ENCODE peak calls at places on chromosomes 6 and 20, in seven cellular contexts. B, F, S, D, Q, A and O are unnamed samples.
A peak's percentile ranks its signal among the peaks of the same experiment; 100 is the strongest.

GRCh38 chr6:77468939-77469338 is 5.6 kb upstream of the HTR1B start:
- DNase-seq in Q (no peak), D (no peak), S (no peak), A (no peak), B (no peak), F (no peak), O (no peak)

GRCh38 chr20:13029687-13030510 is 21.1 kb downstream of the SPTLC3 start:
- DNase-seq in B (no peak), F (peak; percentile 84), Q (peak; percentile 26), S (no peak), D (no peak), A (no peak), O (no peak)

GRCh38 chr20:63230800-63231268 is 4.9 kb upstream of the BIRC7 start:
- DNase-seq in A (no peak), Q (peak; percentile 57), S (peak; percentile 94), D (peak; percentile 47), B (no peak), F (peak; percentile 60), O (no peak)

GRCh38 chr6:37283268-37283667 is 25.3 kb upstream of the TMEM217 start:
- DNase-seq in S (no peak), D (no peak), B (no peak), A (no peak), Q (no peak), F (peak; percentile 20), O (no peak)

GRCh38 chr6:1821188-1822183 is 211.8 kb downstream of the FOXC1 start:
- DNase-seq in A (no peak), Q (no peak), D (no peak), B (no peak), S (no peak), F (peak; percentile 31), O (no peak)

GRCh38 chr6:13573669-13574110 is 711 bp upstream of the SIRT5 start:
- DNase-seq in B (no peak), Q (peak; percentile 35), A (no peak), D (peak; percentile 32), S (peak; percentile 65), F (peak; percentile 46), O (no peak)

GRCh38 chr6:87237804-87238203 is 82.4 kb downstream of the ZNF292 start:
- DNase-seq in Q (no peak), B (no peak), A (peak; percentile 27), S (peak; percentile 18), D (no peak), F (peak; percentile 45), O (peak; percentile 40)

GRCh38 chr6:74068945-74069570 is 373.1 kb downstream of the CD109 start:
- DNase-seq in Q (no peak), B (no peak), D (no peak), S (no peak), A (no peak), F (peak; percentile 93), O (no peak)

GRCh38 chr20:37727247-37727956 is 33.6 kb downstream of the CTNNBL1 start:
- DNase-seq in S (no peak), Q (no peak), A (no peak), F (no peak), B (no peak), D (no peak), O (peak; percentile 11)

GRCh38 chr6:20211941-20212391 is 303 bp downstream of the MBOAT1 start:
- DNase-seq in S (peak; percentile 73), D (peak; percentile 38), F (no peak), B (no peak), Q (peak; percentile 60), A (no peak), O (peak; percentile 39)

GRCh38 chr6:161413361-161413771 is 139.5 kb upstream of the AGPAT4 start:
- DNase-seq in Q (no peak), D (no peak), F (no peak), B (no peak), A (no peak), S (no peak), O (no peak)

GRCh38 chr20:42277203-42277602 is 659.0 kb upstream of the CHD6 start:
- DNase-seq in D (no peak), S (no peak), B (no peak), F (no peak), A (no peak), Q (no peak), O (no peak)
- TF ChIP-seq CTCF in D (no peak), S (no peak), B (no peak), F (no peak), A (no peak), Q (no peak), O (no peak)

GRCh38 chr20:48893374-48893773 is 28.1 kb upstream of the ARFGEF2 start:
- DNase-seq in F (no peak), S (no peak), Q (no peak), D (no peak), A (no peak), B (no peak), O (no peak)

GRCh38 chr20:48892049-48892470 is 29.5 kb upstream of the ARFGEF2 start:
- DNase-seq in D (no peak), F (no peak), Q (no peak), B (no peak), A (no peak), S (no peak), O (no peak)

GRCh38 chr20:48892849-48893352 is 28.6 kb upstream of the ARFGEF2 start:
- DNase-seq in S (no peak), Q (no peak), B (no peak), F (no peak), A (no peak), D (no peak), O (no peak)

GRCh38 chr20:48889155-48889790 is 32.2 kb upstream of the ARFGEF2 start:
- DNase-seq in S (no peak), F (no peak), A (no peak), Q (no peak), D (no peak), B (no peak), O (peak; percentile 55)

GRCh38 chr20:48891235-48892048 is 30.1 kb upstream of the ARFGEF2 start:
- DNase-seq in S (no peak), B (no peak), F (no peak), D (no peak), A (no peak), Q (no peak), O (no peak)
- TF ChIP-seq CTCF in S (no peak), B (no peak), F (no peak), D (no peak), A (no peak), Q (no peak), O (no peak)

GRCh38 chr6:98839788-98840361 is 5.5 kb downstream of the POU3F2 start:
- DNase-seq in B (no peak), D (no peak), A (no peak), S (peak; percentile 60), Q (no peak), F (peak; percentile 8), O (no peak)
- TF ChIP-seq CTCF in B (peak; percentile 68), D (no peak), A (no peak), S (peak; percentile 76), Q (no peak), F (peak; percentile 29), O (peak; percentile 46)

DNA sequence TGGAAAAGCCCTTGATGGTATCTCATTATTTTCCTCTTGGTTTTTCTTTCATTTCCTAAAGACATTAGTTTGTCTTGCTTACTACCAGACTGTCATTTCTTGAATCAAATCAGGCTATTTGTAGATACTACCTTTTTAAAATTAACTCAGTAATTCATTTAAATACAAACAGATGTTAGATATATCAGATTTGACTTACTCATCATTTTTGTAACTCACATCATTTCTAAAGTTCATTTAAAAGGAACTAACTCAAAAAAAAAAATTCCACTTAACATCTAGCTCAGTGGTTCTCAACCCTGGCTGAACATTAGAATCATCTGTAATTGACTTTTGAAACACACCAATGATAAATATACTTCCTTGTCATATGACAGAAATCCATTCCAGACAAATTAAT is 48.2 kb upstream of the TINAG start:
- DNase-seq in S (no peak), F (no peak), Q (no peak), A (no peak), D (no peak), B (no peak), O (no peak)
- TF ChIP-seq CTCF in S (no peak), F (no peak), Q (no peak), A (no peak), D (no peak), B (no peak), O (no peak)

GRCh38 chr6:46421239-46421638 is 70.0 kb downstream of the RCAN2 start:
- DNase-seq in Q (no peak), B (no peak), S (no peak), F (no peak), A (no peak), D (no peak), O (no peak)
- TF ChIP-seq CTCF in Q (no peak), B (no peak), S (no peak), F (no peak), A (peak; percentile 16), D (no peak), O (no peak)

GRCh38 chr6:149428606-149429005 is 28.5 kb downstream of the SUMO4 start:
- DNase-seq in A (no peak), Q (no peak), F (no peak), D (no peak), S (no peak), B (no peak), O (no peak)

GRCh38 chr6:149433901-149434300 is 33.8 kb downstream of the SUMO4 start:
- DNase-seq in F (no peak), S (no peak), D (no peak), A (no peak), Q (no peak), B (no peak), O (no peak)

GRCh38 chr6:149429427-149430360 is 29.6 kb downstream of the SUMO4 start:
- DNase-seq in D (no peak), B (no peak), Q (no peak), S (no peak), A (no peak), F (no peak), O (no peak)

GRCh38 chr6:149433405-149433804 is 33.3 kb downstream of the SUMO4 start:
- DNase-seq in B (no peak), F (no peak), Q (no peak), A (no peak), S (no peak), D (no peak), O (no peak)

DNA sequence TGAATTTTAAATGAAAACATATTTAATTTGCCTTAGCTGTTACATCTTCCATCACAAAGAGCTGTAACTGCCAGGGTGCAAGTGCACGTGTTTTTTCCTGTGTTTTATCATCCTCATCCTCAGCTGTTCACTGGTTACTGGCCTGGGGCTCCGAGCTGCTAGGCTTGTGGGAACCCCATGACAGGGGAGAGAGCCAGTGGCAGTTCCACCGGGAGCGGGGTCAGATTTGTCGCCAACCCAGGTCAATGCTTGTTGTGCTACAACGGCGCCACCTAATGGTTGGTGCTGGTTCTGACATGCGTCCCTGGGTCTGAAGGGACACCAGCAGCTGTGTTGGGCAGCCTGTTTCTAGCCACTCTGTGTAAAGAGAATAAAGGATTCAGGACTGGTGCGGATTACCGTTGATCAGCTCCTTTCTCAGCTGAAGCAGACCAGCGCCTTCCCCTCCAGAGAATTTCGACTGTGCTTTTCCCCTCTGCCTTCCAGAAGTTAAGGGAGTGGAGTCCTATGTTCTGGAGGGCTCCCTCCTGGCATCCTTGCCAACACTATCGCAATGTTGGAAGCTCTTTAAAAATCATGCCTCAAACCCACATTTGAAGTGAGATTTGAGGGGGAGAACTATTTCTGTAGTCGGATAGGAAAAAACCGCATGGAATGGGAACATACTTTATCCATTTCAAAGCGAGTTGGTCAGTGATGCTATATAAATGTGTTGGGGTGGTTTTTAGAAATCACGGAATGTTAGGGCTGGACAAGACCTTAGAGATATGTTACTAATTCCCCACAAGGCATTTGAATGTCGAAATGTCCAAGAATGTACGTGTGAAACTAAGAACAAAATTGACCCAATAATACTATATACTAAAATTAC is 32.1 kb downstream of the SUMO4 start:
- DNase-seq in A (peak; percentile 88), B (peak; percentile 93), D (peak; percentile 95), S (peak; percentile 97), Q (peak; percentile 94), F (peak; percentile 74), O (peak; percentile 89)
- TF ChIP-seq CTCF in A (peak; percentile 95), B (peak; percentile 96), D (peak; percentile 93), S (peak; percentile 100), Q (peak; percentile 90), F (peak; percentile 93), O (peak; percentile 94)